ENCODE peak calls at places on chromosomes 13 and 19, in five cellular contexts. One of them, this sample, is unnamed.

GRCh38 chr19:934865-935422 is 9.1 kb downstream of the ARID3A start:
- DNase-seq in RWPE1: no peak
- DNase-seq in CD4-positive, CD25-positive, alpha-beta regulatory T cell: no peak
- DNase-seq in GM23248: peak
- DNase-seq in mammary epithelial cell: no peak
- DNase-seq in this sample: peak

GRCh38 chr13:47459512-47459911 is 541.6 kb downstream of the SUCLA2 start:
- DNase-seq in CD4-positive, CD25-positive, alpha-beta regulatory T cell: no peak
- DNase-seq in RWPE1: no peak
- DNase-seq in GM23248: peak
- DNase-seq in mammary epithelial cell: no peak
- DNase-seq in this sample: no peak

GRCh38 chr13:51271528-51272070 is 49.4 kb downstream of the FAM124A start:
- DNase-seq in mammary epithelial cell: no peak
- DNase-seq in CD4-positive, CD25-positive, alpha-beta regulatory T cell: no peak
- DNase-seq in GM23248: peak
- DNase-seq in RWPE1: no peak
- DNase-seq in this sample: no peak

GRCh38 chr13:98222081-98222554 is 45.0 kb upstream of the RNF113B start:
- DNase-seq in mammary epithelial cell: no peak
- DNase-seq in GM23248: peak
- DNase-seq in CD4-positive, CD25-positive, alpha-beta regulatory T cell: no peak
- DNase-seq in RWPE1: no peak
- DNase-seq in this sample: peak

GRCh38 chr19:12574036-12574435 is 22.8 kb upstream of the ZNF564 start:
- DNase-seq in GM23248: no peak
- DNase-seq in mammary epithelial cell: no peak
- DNase-seq in RWPE1: no peak
- DNase-seq in CD4-positive, CD25-positive, alpha-beta regulatory T cell: no peak
- DNase-seq in this sample: no peak

GRCh38 chr13:109431217-109431616 is 355.2 kb downstream of the IRS2 start:
- DNase-seq in RWPE1: no peak
- DNase-seq in mammary epithelial cell: no peak
- DNase-seq in CD4-positive, CD25-positive, alpha-beta regulatory T cell: no peak
- DNase-seq in GM23248: no peak
- DNase-seq in this sample: no peak

GRCh38 chr13:21106089-21106488 is 44.7 kb upstream of the LATS2 start:
- DNase-seq in RWPE1: no peak
- DNase-seq in GM23248: peak
- DNase-seq in CD4-positive, CD25-positive, alpha-beta regulatory T cell: no peak
- DNase-seq in mammary epithelial cell: no peak
- DNase-seq in this sample: no peak

GRCh38 chr13:111278258-111278657 is 42.2 kb upstream of the TEX29 start:
- DNase-seq in GM23248: no peak
- DNase-seq in mammary epithelial cell: no peak
- DNase-seq in CD4-positive, CD25-positive, alpha-beta regulatory T cell: no peak
- DNase-seq in RWPE1: no peak
- DNase-seq in this sample: no peak

GRCh38 chr19:14003279-14004051 is 2.7 kb downstream of the RFX1 start:
- DNase-seq in RWPE1: no peak
- DNase-seq in GM23248: peak
- DNase-seq in CD4-positive, CD25-positive, alpha-beta regulatory T cell: peak
- DNase-seq in mammary epithelial cell: no peak
- DNase-seq in this sample: no peak

GRCh38 chr13:103539265-103539664 is 473.0 kb upstream of the SLC10A2 start:
- DNase-seq in CD4-positive, CD25-positive, alpha-beta regulatory T cell: no peak
- DNase-seq in GM23248: no peak
- DNase-seq in RWPE1: no peak
- DNase-seq in mammary epithelial cell: no peak
- DNase-seq in this sample: no peak

DNA sequence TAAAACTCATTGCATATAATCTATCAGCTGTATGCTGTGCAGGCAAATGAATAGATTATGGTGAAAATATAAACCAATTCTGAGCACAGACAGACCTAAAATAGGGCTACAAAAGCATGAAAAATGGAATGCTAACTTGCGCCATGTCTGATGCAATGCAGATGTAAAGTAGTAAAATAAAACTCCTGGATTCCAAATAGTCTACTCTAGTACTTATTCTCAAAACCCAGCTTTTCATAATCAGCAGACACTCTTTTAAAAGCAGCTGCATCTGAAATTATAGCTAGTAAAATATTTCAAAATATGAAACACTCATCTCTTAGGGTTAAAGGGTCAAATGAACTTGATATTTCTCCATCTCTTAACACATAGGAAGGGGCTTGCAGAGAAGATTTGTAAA is 4.7 kb upstream of the POMP start:
- DNase-seq in GM23248: peak
- DNase-seq in RWPE1: no peak
- DNase-seq in mammary epithelial cell: no peak
- DNase-seq in CD4-positive, CD25-positive, alpha-beta regulatory T cell: no peak
- DNase-seq in this sample: no peak
- H3K27ac ChIP-seq in GM23248: peak
- H3K27ac ChIP-seq in RWPE1: no peak
- H3K27ac ChIP-seq in mammary epithelial cell: no peak
- H3K27ac ChIP-seq in CD4-positive, CD25-positive, alpha-beta regulatory T cell: no peak
- H3K27ac ChIP-seq in this sample: no peak

GRCh38 chr13:33244210-33244906 is 41.2 kb downstream of the STARD13 start:
- DNase-seq in CD4-positive, CD25-positive, alpha-beta regulatory T cell: no peak
- DNase-seq in RWPE1: no peak
- DNase-seq in GM23248: no peak
- DNase-seq in mammary epithelial cell: no peak
- DNase-seq in this sample: no peak
- H3K27ac ChIP-seq in CD4-positive, CD25-positive, alpha-beta regulatory T cell: no peak
- H3K27ac ChIP-seq in RWPE1: no peak
- H3K27ac ChIP-seq in GM23248: no peak
- H3K27ac ChIP-seq in mammary epithelial cell: no peak
- H3K27ac ChIP-seq in this sample: no peak

GRCh38 chr19:34313188-34313587 is 51.8 kb upstream of the GPI start:
- DNase-seq in GM23248: peak
- DNase-seq in RWPE1: peak
- DNase-seq in CD4-positive, CD25-positive, alpha-beta regulatory T cell: no peak
- DNase-seq in mammary epithelial cell: peak
- DNase-seq in this sample: peak
- H3K27ac ChIP-seq in GM23248: peak
- H3K27ac ChIP-seq in RWPE1: peak
- H3K27ac ChIP-seq in CD4-positive, CD25-positive, alpha-beta regulatory T cell: no peak
- H3K27ac ChIP-seq in mammary epithelial cell: no peak
- H3K27ac ChIP-seq in this sample: no peak

GRCh38 chr19:55676889-55677505 is 2.0 kb downstream of the EPN1 start:
- DNase-seq in CD4-positive, CD25-positive, alpha-beta regulatory T cell: no peak
- DNase-seq in GM23248: peak
- DNase-seq in mammary epithelial cell: no peak
- DNase-seq in RWPE1: no peak
- DNase-seq in this sample: peak
- H3K27ac ChIP-seq in CD4-positive, CD25-positive, alpha-beta regulatory T cell: no peak
- H3K27ac ChIP-seq in GM23248: no peak
- H3K27ac ChIP-seq in mammary epithelial cell: no peak
- H3K27ac ChIP-seq in RWPE1: no peak
- H3K27ac ChIP-seq in this sample: peak

GRCh38 chr19:48470281-48470680 is 1.1 kb downstream of the CYTH2 start:
- DNase-seq in CD4-positive, CD25-positive, alpha-beta regulatory T cell: no peak
- DNase-seq in mammary epithelial cell: no peak
- DNase-seq in RWPE1: no peak
- DNase-seq in GM23248: no peak
- DNase-seq in this sample: no peak
- H3K27ac ChIP-seq in CD4-positive, CD25-positive, alpha-beta regulatory T cell: peak
- H3K27ac ChIP-seq in mammary epithelial cell: peak
- H3K27ac ChIP-seq in RWPE1: peak
- H3K27ac ChIP-seq in GM23248: no peak
- H3K27ac ChIP-seq in this sample: no peak

GRCh38 chr19:5975388-5975728 is 2.6 kb downstream of the RANBP3 start:
- DNase-seq in mammary epithelial cell: no peak
- DNase-seq in CD4-positive, CD25-positive, alpha-beta regulatory T cell: no peak
- DNase-seq in RWPE1: no peak
- DNase-seq in GM23248: no peak
- DNase-seq in this sample: no peak
- H3K27ac ChIP-seq in mammary epithelial cell: no peak
- H3K27ac ChIP-seq in CD4-positive, CD25-positive, alpha-beta regulatory T cell: peak
- H3K27ac ChIP-seq in RWPE1: no peak
- H3K27ac ChIP-seq in GM23248: no peak
- H3K27ac ChIP-seq in this sample: no peak

GRCh38 chr19:46904114-46905060 is 43.6 kb downstream of the ARHGAP35 start:
- DNase-seq in mammary epithelial cell: no peak
- DNase-seq in GM23248: peak
- DNase-seq in CD4-positive, CD25-positive, alpha-beta regulatory T cell: no peak
- DNase-seq in RWPE1: no peak
- DNase-seq in this sample: no peak

GRCh38 chr19:46906221-46906620 is 45.4 kb downstream of the ARHGAP35 start:
- DNase-seq in mammary epithelial cell: no peak
- DNase-seq in GM23248: no peak
- DNase-seq in RWPE1: no peak
- DNase-seq in CD4-positive, CD25-positive, alpha-beta regulatory T cell: no peak
- DNase-seq in this sample: no peak

GRCh38 chr19:46901701-46902401 is 41.1 kb downstream of the ARHGAP35 start:
- DNase-seq in mammary epithelial cell: peak
- DNase-seq in RWPE1: peak
- DNase-seq in GM23248: peak
- DNase-seq in CD4-positive, CD25-positive, alpha-beta regulatory T cell: no peak
- DNase-seq in this sample: peak

GRCh38 chr19:46902402-46902766 is 41.6 kb downstream of the ARHGAP35 start:
- DNase-seq in mammary epithelial cell: peak
- DNase-seq in RWPE1: peak
- DNase-seq in GM23248: peak
- DNase-seq in CD4-positive, CD25-positive, alpha-beta regulatory T cell: no peak
- DNase-seq in this sample: peak

DNA sequence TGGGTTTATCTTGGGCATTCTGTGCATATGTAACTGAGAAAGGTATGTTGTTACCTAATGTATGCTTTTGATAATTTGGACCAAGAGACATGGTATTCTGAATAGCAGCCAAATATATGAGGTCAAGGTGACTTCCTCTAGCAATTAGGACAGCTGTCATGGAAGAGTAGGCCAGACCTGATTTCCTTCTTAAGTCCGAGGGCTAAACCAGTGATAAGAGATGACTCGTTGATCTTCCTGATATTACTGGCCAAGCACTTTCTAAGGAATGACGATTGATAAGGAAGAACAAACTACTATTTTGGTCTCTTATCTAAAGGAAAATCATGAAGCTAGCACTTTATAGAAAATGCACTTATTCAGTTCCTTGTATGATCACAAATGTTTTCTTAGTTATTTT is 42.7 kb downstream of the ARHGAP35 start:
- DNase-seq in CD4-positive, CD25-positive, alpha-beta regulatory T cell: no peak
- DNase-seq in mammary epithelial cell: no peak
- DNase-seq in RWPE1: no peak
- DNase-seq in GM23248: no peak
- DNase-seq in this sample: peak
- H3K27ac ChIP-seq in CD4-positive, CD25-positive, alpha-beta regulatory T cell: no peak
- H3K27ac ChIP-seq in mammary epithelial cell: peak
- H3K27ac ChIP-seq in RWPE1: no peak
- H3K27ac ChIP-seq in GM23248: peak
- H3K27ac ChIP-seq in this sample: no peak

GRCh38 chr19:16339361-16339725 is 14.7 kb downstream of the KLF2 start:
- DNase-seq in mammary epithelial cell: no peak
- DNase-seq in RWPE1: no peak
- DNase-seq in CD4-positive, CD25-positive, alpha-beta regulatory T cell: no peak
- DNase-seq in GM23248: no peak
- DNase-seq in this sample: no peak
- H3K27ac ChIP-seq in mammary epithelial cell: no peak
- H3K27ac ChIP-seq in RWPE1: no peak
- H3K27ac ChIP-seq in CD4-positive, CD25-positive, alpha-beta regulatory T cell: peak
- H3K27ac ChIP-seq in GM23248: peak
- H3K27ac ChIP-seq in this sample: no peak